ENCODE peak calls at places on chromosomes 7 and 10, in five cellular contexts. One of them, this sample, is unnamed.

GRCh38 chr7:153061913-153062528 is 302.5 kb downstream of the ACTR3B start:
- ATAC-seq in SK-N-SH treated with all-trans-retinoic acid at 6 μM for 48 hours: no peak
- ATAC-seq in mucosa of descending colon: no peak
- ATAC-seq in natural killer cell: no peak
- ATAC-seq in activated T-cell treated with anti-CD3 and anti-CD28 coated beads, Interleukin-2, amount 50 U/mL, for 4 hours: no peak
- ATAC-seq in this sample: no peak

GRCh38 chr7:112940314-112940732 is 146.3 kb downstream of the GPR85 start:
- ATAC-seq in SK-N-SH treated with all-trans-retinoic acid at 6 μM for 48 hours: peak
- ATAC-seq in mucosa of descending colon: peak
- ATAC-seq in natural killer cell: no peak
- ATAC-seq in activated T-cell treated with anti-CD3 and anti-CD28 coated beads, Interleukin-2, amount 50 U/mL, for 4 hours: no peak
- ATAC-seq in this sample: no peak

GRCh38 chr7:148712610-148713330 is 14.1 kb downstream of the CUL1 start:
- ATAC-seq in SK-N-SH treated with all-trans-retinoic acid at 6 μM for 48 hours: peak
- ATAC-seq in mucosa of descending colon: no peak
- ATAC-seq in natural killer cell: no peak
- ATAC-seq in activated T-cell treated with anti-CD3 and anti-CD28 coated beads, Interleukin-2, amount 50 U/mL, for 4 hours: peak
- ATAC-seq in this sample: peak

GRCh38 chr10:61937631-61938284 is 36.3 kb downstream of the ARID5B start:
- ATAC-seq in SK-N-SH treated with all-trans-retinoic acid at 6 μM for 48 hours: peak
- ATAC-seq in mucosa of descending colon: peak
- ATAC-seq in natural killer cell: no peak
- ATAC-seq in activated T-cell treated with anti-CD3 and anti-CD28 coated beads, Interleukin-2, amount 50 U/mL, for 4 hours: peak
- ATAC-seq in this sample: peak

GRCh38 chr7:50608196-50608906 is 43.1 kb upstream of the DDC start:
- ATAC-seq in SK-N-SH treated with all-trans-retinoic acid at 6 μM for 48 hours: no peak
- ATAC-seq in mucosa of descending colon: peak
- ATAC-seq in natural killer cell: peak
- ATAC-seq in activated T-cell treated with anti-CD3 and anti-CD28 coated beads, Interleukin-2, amount 50 U/mL, for 4 hours: peak
- ATAC-seq in this sample: no peak

GRCh38 chr10:69377191-69377590 is 39.5 kb downstream of the TACR2 start:
- ATAC-seq in SK-N-SH treated with all-trans-retinoic acid at 6 μM for 48 hours: no peak
- ATAC-seq in mucosa of descending colon: no peak
- ATAC-seq in natural killer cell: no peak
- ATAC-seq in activated T-cell treated with anti-CD3 and anti-CD28 coated beads, Interleukin-2, amount 50 U/mL, for 4 hours: no peak
- ATAC-seq in this sample: no peak

GRCh38 chr7:96727534-96728088 is 18.0 kb upstream of the SEM1 start:
- ATAC-seq in SK-N-SH treated with all-trans-retinoic acid at 6 μM for 48 hours: no peak
- ATAC-seq in mucosa of descending colon: no peak
- ATAC-seq in natural killer cell: no peak
- ATAC-seq in activated T-cell treated with anti-CD3 and anti-CD28 coated beads, Interleukin-2, amount 50 U/mL, for 4 hours: no peak
- ATAC-seq in this sample: peak

GRCh38 chr7:132276986-132277716 is 299.1 kb downstream of the PLXNA4 start:
- ATAC-seq in SK-N-SH treated with all-trans-retinoic acid at 6 μM for 48 hours: peak
- ATAC-seq in mucosa of descending colon: no peak
- ATAC-seq in natural killer cell: no peak
- ATAC-seq in activated T-cell treated with anti-CD3 and anti-CD28 coated beads, Interleukin-2, amount 50 U/mL, for 4 hours: no peak
- ATAC-seq in this sample: no peak

GRCh38 chr7:25187932-25188331 is 40.4 kb downstream of the NPVF start:
- ATAC-seq in SK-N-SH treated with all-trans-retinoic acid at 6 μM for 48 hours: no peak
- ATAC-seq in mucosa of descending colon: no peak
- ATAC-seq in natural killer cell: no peak
- ATAC-seq in activated T-cell treated with anti-CD3 and anti-CD28 coated beads, Interleukin-2, amount 50 U/mL, for 4 hours: no peak
- ATAC-seq in this sample: no peak

GRCh38 chr10:21501731-21502370 is 23.6 kb downstream of the SKIDA1 start:
- ATAC-seq in SK-N-SH treated with all-trans-retinoic acid at 6 μM for 48 hours: no peak
- ATAC-seq in mucosa of descending colon: no peak
- ATAC-seq in natural killer cell: no peak
- ATAC-seq in activated T-cell treated with anti-CD3 and anti-CD28 coated beads, Interleukin-2, amount 50 U/mL, for 4 hours: peak
- ATAC-seq in this sample: no peak

GRCh38 chr10:63767512-63767911 is 246.3 kb downstream of the REEP3 start:
- ATAC-seq in SK-N-SH treated with all-trans-retinoic acid at 6 μM for 48 hours: peak
- ATAC-seq in mucosa of descending colon: no peak
- ATAC-seq in natural killer cell: no peak
- ATAC-seq in activated T-cell treated with anti-CD3 and anti-CD28 coated beads, Interleukin-2, amount 50 U/mL, for 4 hours: no peak
- ATAC-seq in this sample: no peak

GRCh38 chr10:1169186-1169885 is 113.2 kb downstream of the WDR37 start:
- ATAC-seq in SK-N-SH treated with all-trans-retinoic acid at 6 μM for 48 hours: no peak
- ATAC-seq in mucosa of descending colon: no peak
- ATAC-seq in natural killer cell: no peak
- ATAC-seq in activated T-cell treated with anti-CD3 and anti-CD28 coated beads, Interleukin-2, amount 50 U/mL, for 4 hours: no peak
- ATAC-seq in this sample: no peak

GRCh38 chr10:72250666-72251065 is 23.1 kb upstream of the DDIT4 start:
- ATAC-seq in SK-N-SH treated with all-trans-retinoic acid at 6 μM for 48 hours: peak
- ATAC-seq in mucosa of descending colon: no peak
- ATAC-seq in natural killer cell: no peak
- ATAC-seq in activated T-cell treated with anti-CD3 and anti-CD28 coated beads, Interleukin-2, amount 50 U/mL, for 4 hours: no peak
- ATAC-seq in this sample: peak

GRCh38 chr7:90568213-90568612 is 27.9 kb upstream of the CDK14 start:
- ATAC-seq in SK-N-SH treated with all-trans-retinoic acid at 6 μM for 48 hours: peak
- ATAC-seq in mucosa of descending colon: no peak
- ATAC-seq in natural killer cell: no peak
- ATAC-seq in activated T-cell treated with anti-CD3 and anti-CD28 coated beads, Interleukin-2, amount 50 U/mL, for 4 hours: no peak
- ATAC-seq in this sample: no peak

GRCh38 chr10:11373626-11374310 is 237.7 kb downstream of the USP6NL start:
- ATAC-seq in SK-N-SH treated with all-trans-retinoic acid at 6 μM for 48 hours: no peak
- ATAC-seq in mucosa of descending colon: no peak
- ATAC-seq in natural killer cell: no peak
- ATAC-seq in activated T-cell treated with anti-CD3 and anti-CD28 coated beads, Interleukin-2, amount 50 U/mL, for 4 hours: no peak
- ATAC-seq in this sample: no peak

GRCh38 chr7:24898691-24899090 is 81.3 kb downstream of the OSBPL3 start:
- ATAC-seq in SK-N-SH treated with all-trans-retinoic acid at 6 μM for 48 hours: peak
- ATAC-seq in mucosa of descending colon: no peak
- ATAC-seq in natural killer cell: peak
- ATAC-seq in activated T-cell treated with anti-CD3 and anti-CD28 coated beads, Interleukin-2, amount 50 U/mL, for 4 hours: peak
- ATAC-seq in this sample: no peak

GRCh38 chr10:1142596-1142995 is 86.4 kb downstream of the WDR37 start:
- ATAC-seq in SK-N-SH treated with all-trans-retinoic acid at 6 μM for 48 hours: no peak
- ATAC-seq in mucosa of descending colon: no peak
- ATAC-seq in natural killer cell: no peak
- ATAC-seq in activated T-cell treated with anti-CD3 and anti-CD28 coated beads, Interleukin-2, amount 50 U/mL, for 4 hours: no peak
- ATAC-seq in this sample: no peak

GRCh38 chr7:15709978-15710377 is 23.5 kb upstream of the MEOX2 start:
- ATAC-seq in SK-N-SH treated with all-trans-retinoic acid at 6 μM for 48 hours: no peak
- ATAC-seq in mucosa of descending colon: no peak
- ATAC-seq in natural killer cell: no peak
- ATAC-seq in activated T-cell treated with anti-CD3 and anti-CD28 coated beads, Interleukin-2, amount 50 U/mL, for 4 hours: no peak
- ATAC-seq in this sample: no peak